ENCODE peak calls at places on chromosomes 12 and 14, in six cellular contexts. J, W, L, M, C and B are unnamed samples.

GRCh38 chr12:101172316-101172715 is 37.7 kb downstream of the SLC5A8 start:
- DNase-seq in C (peak), L (peak), M (no peak), J (no peak), W (peak), B (no peak)

GRCh38 chr12:107990325-107990724 is 138.8 kb upstream of the WSCD2 start:
- DNase-seq in C (no peak), J (no peak), L (peak), M (no peak), W (peak), B (no peak)

GRCh38 chr14:38074091-38074490 is 133.6 kb upstream of the SSTR1 start:
- DNase-seq in M (no peak), W (no peak), C (no peak), L (no peak), J (no peak), B (no peak)

GRCh38 chr12:10288989-10289388 is 18.7 kb upstream of the KLRD1 start:
- DNase-seq in L (no peak), J (no peak), W (no peak), C (no peak), M (no peak), B (no peak)

GRCh38 chr12:47417146-47417545 is 288.7 kb downstream of the RPAP3 start:
- DNase-seq in C (no peak), M (no peak), L (no peak), W (peak), J (no peak), B (no peak)

GRCh38 chr12:117140397-117141096 is 41.3 kb upstream of the TESC start:
- DNase-seq in W (no peak), M (no peak), L (no peak), J (no peak), C (no peak), B (no peak)

GRCh38 chr14:71665781-71666180 is 266.4 kb upstream of the RGS6 start:
- DNase-seq in L (no peak), C (no peak), W (no peak), M (no peak), J (no peak), B (no peak)

GRCh38 chr12:110917961-110918360 is 2.4 kb downstream of the MYL2 start:
- DNase-seq in L (no peak), J (no peak), M (no peak), W (no peak), C (no peak), B (no peak)

GRCh38 chr12:89454080-89454848 is 70.3 kb downstream of the GALNT4 start:
- DNase-seq in L (no peak), W (no peak), J (no peak), M (no peak), C (no peak), B (no peak)

DNA sequence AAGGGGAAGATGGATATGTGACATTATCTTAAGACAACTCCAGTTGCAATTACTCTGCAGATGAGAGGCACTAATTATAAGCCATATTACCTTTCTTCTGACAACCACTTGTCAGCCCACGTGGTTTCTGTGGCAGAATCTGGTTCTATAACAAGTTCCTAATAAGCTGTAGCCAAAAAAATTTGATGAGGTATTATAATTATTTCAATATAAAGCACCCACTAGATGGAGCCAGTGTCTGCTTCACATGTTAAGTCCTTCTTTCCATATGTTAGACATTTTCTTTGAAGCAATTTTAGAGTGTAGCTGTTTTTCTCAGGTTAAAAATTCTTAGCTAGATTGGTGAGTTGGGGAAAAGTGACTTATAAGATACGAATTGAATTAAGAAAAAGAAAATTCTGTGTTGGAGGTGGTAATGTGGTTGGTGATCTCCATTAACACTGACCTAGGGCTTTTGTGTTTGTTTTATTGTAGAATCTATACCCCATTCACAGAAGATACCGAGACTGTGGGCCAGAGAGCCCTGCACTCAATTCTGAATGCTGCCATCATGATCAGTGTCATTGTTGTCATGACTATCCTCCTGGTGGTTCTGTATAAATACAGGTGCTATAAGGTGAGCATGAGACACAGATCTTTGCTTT is 36.9 kb downstream of the PSEN1 start:
- DNase-seq in M (no peak), C (peak), J (peak), W (peak), L (peak), B (no peak)
- TF ChIP-seq CTCF in M (no peak), C (peak), J (peak), W (peak), L (peak), B (peak)

GRCh38 chr12:121953293-121953692 is 34.9 kb downstream of the CFAP251 start:
- DNase-seq in L (no peak), W (no peak), C (no peak), M (no peak), J (no peak), B (no peak)
- H3K27ac ChIP-seq in L (no peak), W (no peak), C (no peak), M (no peak), J (no peak), B (no peak)

DNA sequence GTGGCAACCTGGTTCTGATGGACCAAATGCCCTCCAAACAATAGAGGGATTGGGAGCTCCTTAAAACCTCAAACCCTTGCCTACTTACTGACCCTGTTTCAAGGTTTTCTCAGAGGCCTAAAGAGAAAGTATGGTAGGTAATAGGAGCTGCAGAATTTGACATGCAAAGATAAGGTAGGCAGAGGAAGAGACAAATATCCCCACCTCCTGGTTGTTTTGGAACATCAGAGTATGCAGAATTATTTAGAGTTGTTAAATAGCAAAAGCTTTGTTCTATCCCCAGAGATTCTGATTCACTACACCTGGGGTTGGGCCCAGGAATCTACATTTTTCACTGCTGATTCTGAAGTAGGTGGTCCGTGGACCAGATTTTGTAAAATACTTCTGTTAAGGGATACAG is 421.2 kb downstream of the SOX5 start:
- DNase-seq in J (no peak), C (no peak), M (no peak), L (no peak), W (peak), B (no peak)
- TF ChIP-seq CTCF in J (no peak), C (no peak), M (no peak), L (no peak), W (no peak), B (no peak)

DNA sequence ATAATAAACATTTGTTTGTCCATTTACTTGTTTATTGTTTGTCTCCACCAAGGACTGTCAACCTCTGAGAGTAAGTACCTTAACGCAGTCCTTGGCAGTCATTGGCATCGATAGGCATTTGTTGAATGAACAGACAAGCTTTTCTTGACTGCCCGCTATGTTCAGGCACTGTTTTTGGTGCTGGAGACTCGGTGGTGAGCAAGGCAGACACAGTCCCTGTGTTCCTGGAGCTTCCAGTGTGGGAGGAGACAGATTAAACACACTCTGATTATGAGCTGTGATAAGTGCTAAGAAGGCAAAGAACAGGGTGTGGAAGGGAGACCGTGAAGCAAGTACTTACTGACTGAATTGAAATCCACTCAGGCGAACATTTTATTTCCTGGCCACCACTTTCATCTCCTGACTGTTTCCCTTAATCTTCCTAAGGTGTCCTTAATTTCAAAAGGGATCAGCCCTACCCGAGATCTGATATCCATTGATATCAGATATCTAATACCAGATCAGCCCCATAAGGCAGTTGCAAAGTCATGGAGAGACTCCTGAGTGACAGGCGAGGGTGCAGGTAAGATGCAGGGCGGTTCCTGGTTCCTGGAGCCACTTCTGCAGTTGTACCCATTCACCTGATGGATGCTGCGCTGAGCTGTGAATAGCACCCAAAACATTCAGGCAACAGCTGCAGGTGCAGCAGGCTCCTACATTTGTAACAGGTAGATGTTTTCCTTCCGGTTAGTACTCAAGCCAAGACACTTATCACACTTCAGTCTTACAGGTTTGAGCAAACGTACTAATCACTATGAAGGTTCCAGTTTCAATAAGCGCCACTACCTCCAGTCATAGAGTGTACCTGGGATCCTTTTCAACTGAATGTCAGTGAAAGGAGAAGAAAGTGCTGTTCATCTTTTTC is 1.5 kb downstream of the ATP6V0A2 start:
- DNase-seq in J (no peak), C (peak), M (no peak), W (peak), L (peak), B (no peak)
- H3K27ac ChIP-seq in J (no peak), C (no peak), M (no peak), W (no peak), L (peak), B (no peak)

DNA sequence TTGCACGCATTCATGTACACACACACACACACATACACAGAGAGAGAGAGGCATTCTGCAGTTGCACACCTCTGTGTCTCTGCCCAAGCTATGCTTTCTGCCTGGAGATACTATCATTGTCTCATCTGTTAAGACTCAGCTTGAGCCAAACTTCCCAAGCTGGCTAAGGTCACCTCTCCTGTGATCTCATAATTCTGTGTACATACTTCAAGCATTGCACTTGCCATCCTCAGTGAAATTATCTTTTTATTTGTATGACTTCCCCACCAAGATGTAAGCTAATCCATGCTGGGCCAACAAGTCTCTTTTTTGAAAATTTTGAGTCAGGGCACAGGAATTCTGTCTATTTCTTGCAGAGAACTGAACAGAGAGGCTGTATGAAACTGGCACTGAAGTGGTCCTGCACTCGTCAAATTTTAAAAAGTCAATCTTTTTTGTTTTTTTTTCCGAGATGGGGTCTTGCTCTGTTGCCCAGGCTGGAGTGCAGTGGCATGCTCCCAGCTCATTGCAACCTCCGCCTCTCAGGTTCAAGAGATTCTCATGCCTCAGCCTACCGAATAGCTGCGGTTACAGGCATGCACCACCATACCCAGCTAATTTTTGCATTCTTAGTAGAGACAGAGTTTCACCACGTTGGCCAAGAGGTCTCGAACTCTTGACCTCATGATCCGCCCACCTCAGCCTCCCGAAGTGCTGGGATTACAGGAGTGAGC is 44.3 kb downstream of the TMTC1 start:
- DNase-seq in W (no peak), J (peak), L (no peak), C (peak), M (no peak), B (no peak)
- TF ChIP-seq CTCF in W (no peak), J (no peak), L (no peak), C (no peak), M (no peak), B (no peak)

DNA sequence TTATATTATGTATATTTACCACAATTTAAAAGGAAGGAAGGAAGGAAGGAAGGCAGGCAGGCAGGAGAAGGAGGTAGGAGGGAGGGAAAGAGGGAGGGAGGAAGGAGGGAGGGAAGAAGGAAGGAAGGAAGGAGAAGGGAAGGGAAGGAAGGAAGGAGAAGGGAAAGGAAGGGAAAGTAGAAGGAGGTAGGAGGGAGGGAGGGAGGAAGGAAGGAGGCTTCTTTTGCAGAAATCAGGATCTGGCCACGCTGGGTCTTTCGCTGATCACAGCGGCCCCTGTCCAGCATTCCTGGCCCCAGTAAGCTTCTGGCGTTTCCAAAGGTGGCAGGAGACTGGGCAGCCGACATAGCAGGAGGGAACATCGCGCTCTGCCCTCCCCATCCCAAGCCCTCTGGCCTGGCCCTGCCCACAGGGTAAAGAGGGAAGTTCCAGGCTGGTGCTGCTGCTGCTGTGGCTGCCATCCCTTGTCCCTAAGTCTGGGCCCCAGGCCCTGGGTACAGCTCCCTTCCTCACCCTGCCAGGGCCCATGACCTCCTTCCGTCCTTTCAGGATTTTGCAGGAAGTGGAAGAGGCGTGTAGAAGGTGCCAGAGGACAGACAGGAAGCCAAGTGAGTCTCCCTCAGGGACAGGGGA is 14.5 kb upstream of the NCOR2 start:
- DNase-seq in W (no peak), M (no peak), J (no peak), C (no peak), L (no peak), B (no peak)
- H3K27ac ChIP-seq in W (no peak), M (no peak), J (no peak), C (no peak), L (no peak), B (no peak)

DNA sequence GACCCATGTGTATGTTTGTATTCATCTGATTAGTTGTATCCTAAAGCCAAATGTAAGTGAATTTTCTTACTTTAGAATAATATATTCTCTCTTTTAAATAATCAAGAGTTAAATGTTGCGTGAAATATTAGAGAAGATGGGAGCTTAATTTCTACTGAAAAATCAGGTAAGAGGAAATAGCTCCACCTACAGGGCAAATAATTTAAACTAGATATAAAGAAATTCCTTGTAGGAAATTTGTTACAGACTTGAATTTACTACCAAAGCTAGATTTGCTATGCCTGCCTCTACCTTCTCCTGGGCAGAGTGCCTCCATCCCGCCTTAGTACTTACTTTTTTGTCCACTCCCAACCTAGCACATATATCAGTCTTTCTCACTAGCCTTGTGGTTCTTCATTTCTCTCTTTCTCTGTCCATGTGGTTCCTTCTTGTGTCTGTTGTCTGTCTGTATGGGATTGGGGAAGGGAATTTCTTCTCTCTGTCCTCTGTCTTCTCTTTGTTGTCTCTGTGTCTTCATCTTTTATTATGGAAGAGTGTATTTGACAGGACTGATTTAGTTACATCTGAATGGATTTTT is 44.7 kb downstream of the PALS1 start:
- DNase-seq in L (peak), C (peak), M (no peak), W (peak), J (peak), B (no peak)
- TF ChIP-seq CTCF in L (peak), C (peak), M (peak), W (peak), J (peak), B (peak)

GRCh38 chr14:68018598-68018997 is 199.0 kb downstream of the RAD51B start:
- DNase-seq in M (no peak), W (peak), C (no peak), L (no peak), J (no peak), B (no peak)
- H3K27ac ChIP-seq in M (peak), W (no peak), C (no peak), L (peak), J (no peak), B (no peak)

DNA sequence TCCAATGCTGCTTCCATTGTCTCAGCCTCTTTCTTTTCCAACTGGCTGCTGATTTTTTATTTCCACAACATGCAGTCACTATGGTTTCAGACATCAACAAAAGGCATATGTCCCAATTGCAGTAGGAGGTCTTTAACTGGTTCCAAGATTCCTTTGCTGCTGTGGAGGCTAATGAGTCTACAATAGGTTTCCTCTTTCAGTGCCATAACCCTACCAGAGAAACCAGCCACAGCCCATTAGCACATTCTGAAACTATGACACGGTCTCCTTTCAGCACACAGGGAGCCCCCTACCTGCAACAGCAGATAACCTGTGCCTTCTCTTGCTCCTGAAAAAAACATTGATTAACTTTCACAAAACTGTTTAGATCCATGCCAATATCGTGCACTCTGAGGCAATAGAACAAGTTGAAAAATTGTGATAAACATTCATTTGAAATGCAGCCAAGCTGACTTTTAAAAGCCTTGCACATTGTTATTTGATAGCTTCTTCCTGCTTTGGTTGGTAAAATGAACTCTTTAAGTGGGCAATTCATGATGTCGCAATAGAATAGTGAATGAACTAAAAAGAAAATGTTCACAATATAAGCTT is 32.4 kb downstream of the PLEKHG7 start:
- DNase-seq in J (peak), M (no peak), L (peak), W (peak), C (peak), B (no peak)
- TF ChIP-seq CTCF in J (no peak), M (no peak), L (peak), W (no peak), C (peak), B (no peak)